ENCODE peak calls at places on chromosome 9, in five cellular contexts. H is neuronal stem cell, S is IMR-90, A is hepatocyte, V is fibroblast of lung. N is an unnamed sample.

GRCh38 chr9:115524467-115525059 is 406.6 kb upstream of the TNC start:
- DNase-seq in H (peak), S (peak), A (peak), V (peak), N (peak)

GRCh38 chr9:133122167-133122550 is 1.1 kb upstream of the RALGDS start:
- DNase-seq in H (no peak), S (no peak), A (no peak), V (no peak), N (no peak)

GRCh38 chr9:26904070-26904469 is 11.5 kb upstream of the CAAP1 start:
- DNase-seq in H (no peak), S (no peak), A (no peak), V (no peak), N (no peak)

GRCh38 chr9:35972093-35972492 is 14.1 kb upstream of the OR2S2 start:
- DNase-seq in H (no peak), S (no peak), A (no peak), V (peak), N (no peak)

GRCh38 chr9:78261403-78262001 is 25.6 kb downstream of the CEP78 start:
- DNase-seq in H (no peak), S (peak), A (peak), V (peak), N (peak)

GRCh38 chr9:130320697-130321080 is 55.1 kb downstream of the HMCN2 start:
- DNase-seq in H (no peak), S (no peak), A (no peak), V (no peak), N (no peak)

GRCh38 chr9:137742698-137743097 is 123.9 kb downstream of the EHMT1 start:
- DNase-seq in H (no peak), S (peak), A (peak), V (peak), N (no peak)

GRCh38 chr9:128026255-128027165 is 40.6 kb downstream of the NAIF1 start:
- DNase-seq in H (no peak), S (no peak), A (no peak), V (no peak), N (peak)

GRCh38 chr9:123324767-123325183 is 31.2 kb upstream of the CRB2 start:
- DNase-seq in H (no peak), S (no peak), A (no peak), V (no peak), N (no peak)

GRCh38 chr9:72038890-72039410 is 21.5 kb downstream of the C9orf57 start:
- DNase-seq in H (peak), S (peak), A (peak), V (peak), N (peak)

GRCh38 chr9:123059472-123060220 is 26.2 kb downstream of the GPR21 start:
- DNase-seq in H (no peak), S (no peak), A (no peak), V (no peak), N (no peak)

GRCh38 chr9:6894135-6894534 is 136.4 kb downstream of the KDM4C start:
- DNase-seq in H (no peak), S (no peak), A (no peak), V (no peak), N (no peak)

GRCh38 chr9:78902051-78902450 is 605.1 kb downstream of the PSAT1 start:
- DNase-seq in H (no peak), S (no peak), A (no peak), V (no peak), N (no peak)

GRCh38 chr9:100595391-100596199 is 17.7 kb downstream of the CAVIN4 start:
- DNase-seq in H (peak), S (peak), A (peak), V (peak), N (peak)

GRCh38 chr9:97668485-97668884 is 28.7 kb downstream of the XPA start:
- DNase-seq in H (no peak), S (no peak), A (no peak), V (no peak), N (no peak)

GRCh38 chr9:80968611-80969010 is 720.7 kb downstream of the TLE1 start:
- DNase-seq in H (no peak), S (peak), A (no peak), V (peak), N (no peak)

GRCh38 chr9:64773491-64773931 is 511.5 kb downstream of the FOXD4L5 start:
- DNase-seq in H (peak), S (no peak), A (peak), V (peak), N (no peak)

GRCh38 chr9:126612329-126612812 is 1.4 kb upstream of the LMX1B start:
- DNase-seq in H (no peak), S (no peak), A (no peak), V (no peak), N (no peak)
- H2AFZ ChIP-seq in H (peak), S (no peak), A (no peak), V (no peak), N (no peak)

DNA sequence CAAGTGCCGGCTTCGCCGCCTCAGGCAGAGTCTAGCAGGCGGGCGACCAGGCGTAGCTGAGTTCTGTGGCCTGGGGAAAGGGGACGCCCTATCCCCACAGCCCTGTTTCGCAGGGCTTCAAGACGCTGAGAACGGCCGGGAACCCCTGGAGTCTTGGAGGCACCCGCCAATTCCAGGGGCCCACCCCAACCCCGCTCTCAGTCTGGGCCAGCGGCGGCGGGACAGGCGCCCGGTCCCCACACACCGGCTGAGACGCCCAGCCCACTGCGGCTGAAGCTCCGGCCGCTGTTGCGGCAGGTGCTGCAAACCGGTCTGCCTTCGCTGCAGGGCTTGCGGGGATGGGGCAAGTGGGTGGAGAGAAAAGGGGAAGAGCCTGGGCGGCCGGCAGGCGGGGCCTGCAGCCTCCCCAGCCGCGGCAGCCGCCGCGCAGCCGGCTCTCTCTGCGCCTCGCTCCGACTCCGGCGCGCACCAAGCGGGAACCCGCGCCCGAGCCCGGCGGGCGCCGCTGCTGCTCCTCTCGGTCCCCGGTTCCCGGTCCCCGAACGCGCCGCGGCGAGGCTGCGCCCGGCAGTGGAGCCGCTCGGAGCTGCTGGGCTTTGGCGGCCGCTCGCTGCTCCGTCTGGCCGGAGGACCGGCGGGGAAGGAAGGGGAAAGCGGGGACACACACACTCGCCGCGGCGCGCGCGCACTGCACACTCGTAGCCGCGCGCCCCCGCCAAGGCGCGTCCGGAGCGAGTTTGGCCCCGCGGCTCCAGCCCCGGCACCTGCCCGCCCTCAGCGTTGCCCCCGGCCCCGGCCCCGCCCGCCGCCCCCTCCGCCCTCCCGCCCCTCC is at the start of gene PIP5K1B:
- DNase-seq in H (peak), S (peak), A (peak), V (peak), N (peak)
- H2AFZ ChIP-seq in H (peak), S (peak), A (peak), V (no peak), N (peak)

DNA sequence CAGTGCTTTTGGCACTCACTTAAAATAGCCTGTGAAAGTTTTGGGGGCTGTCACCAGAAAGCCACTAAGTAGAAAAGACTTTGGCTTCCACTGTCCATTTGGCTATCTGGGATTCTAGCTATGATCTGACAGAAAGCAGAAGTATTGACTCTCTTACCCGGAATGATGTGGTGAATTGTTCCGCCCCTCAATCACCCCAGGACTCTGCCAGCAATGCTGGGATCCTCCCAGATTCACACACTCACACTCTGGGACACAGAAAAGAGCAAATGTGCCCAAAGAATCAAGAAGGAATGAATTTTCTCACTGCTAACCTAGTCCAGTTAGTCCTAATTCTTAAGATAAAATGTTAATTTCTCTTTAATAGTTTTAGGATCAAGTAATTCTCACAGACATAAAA is 576.9 kb downstream of the BNC2 start:
- DNase-seq in H (no peak), S (no peak), A (no peak), V (no peak), N (no peak)
- H2AFZ ChIP-seq in H (no peak), S (no peak), A (no peak), V (no peak), N (no peak)

GRCh38 chr9:87290241-87290700 is 207.4 kb upstream of the DAPK1 start:
- DNase-seq in H (no peak), S (peak), A (peak), V (peak), N (no peak)
- H2AFZ ChIP-seq in H (no peak), S (peak), A (no peak), V (no peak), N (no peak)

GRCh38 chr9:31335529-31336234 is 1048.8 kb upstream of the ACO1 start:
- DNase-seq in H (no peak), S (no peak), A (no peak), V (no peak), N (peak)
- H2AFZ ChIP-seq in H (no peak), S (no peak), A (no peak), V (no peak), N (peak)

GRCh38 chr9:96646081-96646991 is 8.8 kb downstream of the PRXL2C start:
- DNase-seq in H (no peak), S (peak), A (no peak), V (peak), N (no peak)
- H2AFZ ChIP-seq in H (no peak), S (peak), A (no peak), V (peak), N (no peak)